ENCODE peak calls at places on chromosomes 2 and 18, in five cellular contexts. One of them, this sample, is unnamed.

GRCh38 chr2:215590353-215590752 is 154.5 kb upstream of the FN1 start:
- DNase-seq in Peyer's patch: no peak
- DNase-seq in effector CD4-positive, alpha-beta T cell: no peak
- DNase-seq in fibroblast of gingiva: no peak
- DNase-seq in CD4-positive, alpha-beta T cell: no peak
- DNase-seq in this sample: no peak

GRCh38 chr18:79495591-79496071 is 99.9 kb downstream of the NFATC1 start:
- DNase-seq in Peyer's patch: peak
- DNase-seq in effector CD4-positive, alpha-beta T cell: no peak
- DNase-seq in fibroblast of gingiva: no peak
- DNase-seq in CD4-positive, alpha-beta T cell: no peak
- DNase-seq in this sample: peak

GRCh38 chr2:74379851-74380789 is at the start of gene DCTN1:
- DNase-seq in Peyer's patch: peak
- DNase-seq in CD4-positive, alpha-beta T cell: no peak
- DNase-seq in fibroblast of gingiva: peak
- DNase-seq in effector CD4-positive, alpha-beta T cell: no peak
- DNase-seq in this sample: no peak

GRCh38 chr2:130252880-130253645 is 54.8 kb upstream of the TUBA3E start:
- DNase-seq in Peyer's patch: no peak
- DNase-seq in effector CD4-positive, alpha-beta T cell: no peak
- DNase-seq in fibroblast of gingiva: no peak
- DNase-seq in CD4-positive, alpha-beta T cell: no peak
- DNase-seq in this sample: no peak

GRCh38 chr18:37160038-37160745 is 331.3 kb downstream of the KIAA1328 start:
- DNase-seq in Peyer's patch: no peak
- DNase-seq in fibroblast of gingiva: no peak
- DNase-seq in effector CD4-positive, alpha-beta T cell: no peak
- DNase-seq in CD4-positive, alpha-beta T cell: no peak
- DNase-seq in this sample: no peak

GRCh38 chr18:55179460-55180195 is 220.4 kb upstream of the CCDC68 start:
- DNase-seq in Peyer's patch: no peak
- DNase-seq in effector CD4-positive, alpha-beta T cell: no peak
- DNase-seq in fibroblast of gingiva: peak
- DNase-seq in CD4-positive, alpha-beta T cell: no peak
- DNase-seq in this sample: no peak

GRCh38 chr2:101731221-101732054 is 33.9 kb downstream of the MAP4K4 start:
- DNase-seq in CD4-positive, alpha-beta T cell: no peak
- DNase-seq in fibroblast of gingiva: no peak
- DNase-seq in Peyer's patch: no peak
- DNase-seq in effector CD4-positive, alpha-beta T cell: no peak
- DNase-seq in this sample: no peak

GRCh38 chr2:34578641-34579040 is 979.5 kb upstream of the FAM98A start:
- DNase-seq in effector CD4-positive, alpha-beta T cell: no peak
- DNase-seq in fibroblast of gingiva: no peak
- DNase-seq in CD4-positive, alpha-beta T cell: no peak
- DNase-seq in Peyer's patch: no peak
- DNase-seq in this sample: no peak

GRCh38 chr2:68901199-68901515 is 30.0 kb upstream of the BMP10 start:
- DNase-seq in Peyer's patch: no peak
- DNase-seq in fibroblast of gingiva: no peak
- DNase-seq in CD4-positive, alpha-beta T cell: no peak
- DNase-seq in effector CD4-positive, alpha-beta T cell: no peak
- DNase-seq in this sample: no peak

GRCh38 chr2:223041527-223042109 is 10.4 kb upstream of the KCNE4 start:
- DNase-seq in CD4-positive, alpha-beta T cell: no peak
- DNase-seq in effector CD4-positive, alpha-beta T cell: no peak
- DNase-seq in fibroblast of gingiva: peak
- DNase-seq in Peyer's patch: no peak
- DNase-seq in this sample: peak

GRCh38 chr18:76494181-76494540 is 881 bp downstream of the ZNF516 start:
- DNase-seq in effector CD4-positive, alpha-beta T cell: no peak
- DNase-seq in Peyer's patch: no peak
- DNase-seq in fibroblast of gingiva: peak
- DNase-seq in CD4-positive, alpha-beta T cell: peak
- DNase-seq in this sample: peak

GRCh38 chr18:36158261-36158867 is 28.7 kb downstream of the ELP2 start:
- DNase-seq in Peyer's patch: no peak
- DNase-seq in fibroblast of gingiva: peak
- DNase-seq in effector CD4-positive, alpha-beta T cell: no peak
- DNase-seq in CD4-positive, alpha-beta T cell: no peak
- DNase-seq in this sample: no peak

GRCh38 chr2:15807418-15808220 is 132.7 kb upstream of the MYCN start:
- DNase-seq in fibroblast of gingiva: no peak
- DNase-seq in effector CD4-positive, alpha-beta T cell: no peak
- DNase-seq in CD4-positive, alpha-beta T cell: no peak
- DNase-seq in Peyer's patch: no peak
- DNase-seq in this sample: no peak

GRCh38 chr2:160061533-160062282 is 707 bp downstream of the PLA2R1 start:
- DNase-seq in fibroblast of gingiva: no peak
- DNase-seq in Peyer's patch: no peak
- DNase-seq in effector CD4-positive, alpha-beta T cell: no peak
- DNase-seq in CD4-positive, alpha-beta T cell: no peak
- DNase-seq in this sample: peak

GRCh38 chr2:84768840-84769239 is 112.0 kb downstream of the TRABD2A start:
- DNase-seq in effector CD4-positive, alpha-beta T cell: no peak
- DNase-seq in fibroblast of gingiva: no peak
- DNase-seq in Peyer's patch: no peak
- DNase-seq in CD4-positive, alpha-beta T cell: no peak
- DNase-seq in this sample: no peak

GRCh38 chr2:10306901-10307463 is 4.3 kb downstream of the HPCAL1 start:
- DNase-seq in Peyer's patch: no peak
- DNase-seq in fibroblast of gingiva: no peak
- DNase-seq in effector CD4-positive, alpha-beta T cell: no peak
- DNase-seq in CD4-positive, alpha-beta T cell: no peak
- DNase-seq in this sample: no peak

GRCh38 chr2:58973831-58974281 is 732.7 kb upstream of the FANCL start:
- DNase-seq in effector CD4-positive, alpha-beta T cell: no peak
- DNase-seq in fibroblast of gingiva: no peak
- DNase-seq in CD4-positive, alpha-beta T cell: no peak
- DNase-seq in Peyer's patch: no peak
- DNase-seq in this sample: no peak

GRCh38 chr2:227205701-227206100 is 41.3 kb downstream of the COL4A3 start:
- DNase-seq in fibroblast of gingiva: no peak
- DNase-seq in CD4-positive, alpha-beta T cell: no peak
- DNase-seq in effector CD4-positive, alpha-beta T cell: no peak
- DNase-seq in Peyer's patch: no peak
- DNase-seq in this sample: no peak

GRCh38 chr2:45000341-45000901 is 8.8 kb downstream of the SIX2 start:
- DNase-seq in effector CD4-positive, alpha-beta T cell: no peak
- DNase-seq in fibroblast of gingiva: no peak
- DNase-seq in CD4-positive, alpha-beta T cell: no peak
- DNase-seq in Peyer's patch: no peak
- DNase-seq in this sample: no peak

GRCh38 chr2:43467889-43468288 is 127.9 kb downstream of the THADA start:
- DNase-seq in effector CD4-positive, alpha-beta T cell: no peak
- DNase-seq in Peyer's patch: no peak
- DNase-seq in CD4-positive, alpha-beta T cell: no peak
- DNase-seq in fibroblast of gingiva: peak
- DNase-seq in this sample: no peak

GRCh38 chr2:41930807-41931566 is 116.8 kb upstream of the PKDCC start:
- DNase-seq in effector CD4-positive, alpha-beta T cell: no peak
- DNase-seq in Peyer's patch: no peak
- DNase-seq in CD4-positive, alpha-beta T cell: no peak
- DNase-seq in fibroblast of gingiva: no peak
- DNase-seq in this sample: no peak

GRCh38 chr2:31812051-31812798 is 198.6 kb downstream of the MEMO1 start:
- DNase-seq in Peyer's patch: no peak
- DNase-seq in CD4-positive, alpha-beta T cell: no peak
- DNase-seq in effector CD4-positive, alpha-beta T cell: no peak
- DNase-seq in fibroblast of gingiva: no peak
- DNase-seq in this sample: no peak

GRCh38 chr2:54638774-54639187 is 84.7 kb upstream of the EML6 start:
- DNase-seq in Peyer's patch: no peak
- DNase-seq in CD4-positive, alpha-beta T cell: no peak
- DNase-seq in effector CD4-positive, alpha-beta T cell: no peak
- DNase-seq in fibroblast of gingiva: no peak
- DNase-seq in this sample: no peak

GRCh38 chr2:184597571-184597980 is 753 bp upstream of the ZNF804A start:
- DNase-seq in fibroblast of gingiva: peak
- DNase-seq in effector CD4-positive, alpha-beta T cell: no peak
- DNase-seq in Peyer's patch: peak
- DNase-seq in CD4-positive, alpha-beta T cell: no peak
- DNase-seq in this sample: no peak

GRCh38 chr2:16330571-16331351 is 334.9 kb downstream of the CYRIA start:
- DNase-seq in effector CD4-positive, alpha-beta T cell: no peak
- DNase-seq in Peyer's patch: no peak
- DNase-seq in fibroblast of gingiva: no peak
- DNase-seq in CD4-positive, alpha-beta T cell: no peak
- DNase-seq in this sample: no peak

GRCh38 chr2:240935101-240935876 is 29.2 kb downstream of the CROCC2 start:
- DNase-seq in Peyer's patch: peak
- DNase-seq in CD4-positive, alpha-beta T cell: no peak
- DNase-seq in fibroblast of gingiva: no peak
- DNase-seq in effector CD4-positive, alpha-beta T cell: peak
- DNase-seq in this sample: peak

GRCh38 chr2:139704606-139705005 is 924.4 kb upstream of the NXPH2 start:
- DNase-seq in CD4-positive, alpha-beta T cell: no peak
- DNase-seq in fibroblast of gingiva: no peak
- DNase-seq in effector CD4-positive, alpha-beta T cell: no peak
- DNase-seq in Peyer's patch: no peak
- DNase-seq in this sample: no peak

GRCh38 chr2:84830095-84830494 is 50.8 kb downstream of the TRABD2A start:
- DNase-seq in fibroblast of gingiva: no peak
- DNase-seq in CD4-positive, alpha-beta T cell: no peak
- DNase-seq in Peyer's patch: peak
- DNase-seq in effector CD4-positive, alpha-beta T cell: no peak
- DNase-seq in this sample: peak

This sample was measured in suprapubic skin.